ENCODE peak calls at places on chromosomes 2 and 18, in eight cellular contexts. I is ovary; J is iPS-NIHi11; D is NCI-H1105; M is aorta; E is lower lobe of right lung; L is stimulated activated CD4-positive, alpha-beta T cell treated with anti-CD3 and anti-CD28 coated beads, Interleukin-1b, Interleukin-23, amount 100 ng/mL, for 24 hours; S is pulmonary artery endothelial cell. Q is an unnamed sample.

GRCh38 chr2:40488101-40488598 is 36.3 kb upstream of the SLC8A1 start:
- DNase-seq in I (no peak), E (no peak), S (no peak), M (no peak), L (no peak), D (no peak), J (peak), Q (no peak)

GRCh38 chr2:143994936-143995335 is 525.0 kb downstream of the ZEB2 start:
- DNase-seq in L (no peak), E (no peak), S (no peak), I (no peak), D (no peak), M (no peak), J (no peak), Q (no peak)

GRCh38 chr2:240876035-240876474 is 7.4 kb downstream of the AGXT start:
- DNase-seq in J (no peak), I (no peak), E (no peak), M (no peak), L (no peak), S (no peak), D (no peak), Q (no peak)

GRCh38 chr2:191351921-191352320 is 106.7 kb downstream of the MYO1B start:
- DNase-seq in E (no peak), I (no peak), D (no peak), M (no peak), S (no peak), J (no peak), L (no peak), Q (no peak)

GRCh38 chr2:226799976-226800940 is 638 bp upstream of the IRS1 start:
- DNase-seq in S (no peak), I (peak), J (no peak), L (no peak), D (no peak), M (peak), E (peak), Q (peak)

GRCh38 chr2:84290537-84290936 is 168.5 kb downstream of the SUCLG1 start:
- DNase-seq in S (no peak), L (no peak), I (no peak), D (no peak), J (no peak), E (no peak), M (no peak), Q (no peak)

GRCh38 chr2:149904352-149904751 is 316.8 kb upstream of the MMADHC start:
- DNase-seq in S (no peak), D (no peak), L (no peak), J (no peak), E (no peak), I (no peak), M (no peak), Q (no peak)

GRCh38 chr2:85419009-85419711 is 646 bp downstream of the SH2D6 start:
- DNase-seq in M (no peak), L (no peak), J (no peak), D (no peak), E (no peak), S (no peak), I (peak), Q (peak)

GRCh38 chr2:208929489-208929864 is 494.4 kb upstream of the MAP2 start:
- DNase-seq in E (no peak), S (no peak), L (no peak), I (no peak), D (no peak), J (no peak), M (no peak), Q (no peak)

GRCh38 chr18:47113796-47114540 is 36.3 kb downstream of the HDHD2 start:
- DNase-seq in D (no peak), L (no peak), J (peak), I (no peak), M (no peak), E (no peak), S (no peak), Q (no peak)

GRCh38 chr2:10173258-10174005 is 50.9 kb downstream of the RRM2 start:
- DNase-seq in I (no peak), E (no peak), S (no peak), M (no peak), J (no peak), L (no peak), D (no peak), Q (no peak)

Q was measured in gastrocnemius medialis.